ENCODE peak calls at places on chromosome X, in six cellular contexts. H is CD8-positive, alpha-beta T cell; V is fibroblast of lung; G is cardiac fibroblast; D is IMR-90; P is brain microvascular endothelial cell. X is an unnamed sample.
A peak's percentile ranks its signal among the peaks of the same experiment; 100 is the strongest.

GRCh38 chrX:149495573-149496071 is 9.5 kb downstream of the IDS start:
- DNase-seq in H (no peak), V (peak; percentile 88), G (peak; percentile 89), D (peak; percentile 69), P (peak; percentile 77), X (peak; percentile 58)

GRCh38 chrX:34612036-34612435 is 45.0 kb downstream of the TMEM47 start:
- DNase-seq in H (no peak), V (peak; percentile 4), G (peak; percentile 11), D (no peak), P (peak; percentile 4), X (no peak)

GRCh38 chrX:110133735-110134370 is 130.9 kb downstream of the TMEM164 start:
- DNase-seq in H (no peak), V (no peak), G (no peak), D (no peak), P (no peak), X (no peak)

GRCh38 chrX:103372886-103373285 is 3.5 kb upstream of the BEX3 start:
- DNase-seq in H (no peak), V (no peak), G (no peak), D (no peak), P (no peak), X (no peak)

GRCh38 chrX:137212078-137212632 is 178.4 kb upstream of the GPR101 start:
- DNase-seq in H (no peak), V (no peak), G (no peak), D (no peak), P (no peak), X (no peak)

GRCh38 chrX:13167444-13168207 is 123.2 kb upstream of the FAM9C start:
- DNase-seq in H (no peak), V (peak; percentile 58), G (peak; percentile 69), D (peak; percentile 22), P (no peak), X (peak; percentile 82)

GRCh38 chrX:100973411-100973810 is 3.9 kb downstream of the ARL13A start:
- DNase-seq in H (no peak), V (peak; percentile 66), G (peak; percentile 88), D (peak; percentile 87), P (no peak), X (peak; percentile 68)

GRCh38 chrX:74117962-74118361 is 186.0 kb upstream of the ZCCHC13 start:
- DNase-seq in H (no peak), V (no peak), G (no peak), D (no peak), P (no peak), X (no peak)

GRCh38 chrX:152641256-152641875 is 3.7 kb downstream of the GABRQ start:
- DNase-seq in H (no peak), V (no peak), G (no peak), D (no peak), P (no peak), X (no peak)

GRCh38 chrX:33970028-33970932 is 161.8 kb downstream of the FAM47A start:
- DNase-seq in H (no peak), V (no peak), G (no peak), D (no peak), P (no peak), X (no peak)

GRCh38 chrX:139802048-139802447 is 94.1 kb upstream of the MCF2 start:
- DNase-seq in H (no peak), V (no peak), G (no peak), D (no peak), P (no peak), X (no peak)

GRCh38 chrX:32530802-32531403 is 680.4 kb downstream of the DMD start:
- DNase-seq in H (no peak), V (peak; percentile 14), G (peak; percentile 70), D (peak; percentile 52), P (peak; percentile 41), X (peak; percentile 50)

GRCh38 chrX:47204970-47205369 is 11.3 kb downstream of the UBA1 start:
- DNase-seq in H (no peak), V (no peak), G (no peak), D (no peak), P (no peak), X (no peak)
- TF ChIP-seq CTCF in H (no peak), V (no peak), G (no peak), D (no peak), P (no peak), X (no peak)

GRCh38 chrX:108198420-108198819 is 106.8 kb downstream of the ATG4A start:
- DNase-seq in H (no peak), V (peak; percentile 3), G (peak; percentile 65), D (no peak), P (peak; percentile 29), X (peak; percentile 28)

GRCh38 chrX:108203540-108203939 is 112.0 kb downstream of the ATG4A start:
- DNase-seq in H (no peak), V (no peak), G (no peak), D (no peak), P (no peak), X (no peak)

GRCh38 chrX:108199041-108199440 is 107.5 kb downstream of the ATG4A start:
- DNase-seq in H (no peak), V (no peak), G (peak; percentile 18), D (no peak), P (no peak), X (no peak)

DNA sequence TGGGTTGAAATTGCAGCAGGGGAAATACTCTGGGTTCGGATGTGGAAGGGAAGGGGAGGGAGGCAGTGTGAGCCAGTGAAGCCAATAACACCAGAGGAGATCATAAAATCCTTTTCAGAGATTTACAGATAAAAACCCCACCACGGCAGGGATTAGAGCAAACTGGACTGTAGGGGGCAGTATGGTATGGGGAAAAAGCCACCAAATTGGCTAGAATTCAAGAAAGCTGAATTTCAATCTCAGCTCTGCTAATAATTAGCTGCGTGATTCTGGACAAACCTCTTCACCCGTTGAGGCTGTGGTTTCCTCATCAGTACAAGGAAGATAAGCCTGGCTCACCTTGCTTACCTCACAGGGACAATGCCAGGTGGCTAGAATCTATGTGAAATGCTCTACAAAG is 108.1 kb downstream of the ATG4A start:
- DNase-seq in H (no peak), V (peak; percentile 15), G (peak; percentile 54), D (peak; percentile 22), P (peak; percentile 18), X (peak; percentile 57)
- TF ChIP-seq CTCF in H (no peak), V (peak; percentile 42), G (peak; percentile 59), D (peak; percentile 55), P (peak; percentile 74), X (peak; percentile 58)

GRCh38 chrX:153723351-153724251 is 586 bp downstream of the BCAP31 start:
- DNase-seq in H (peak; percentile 14), V (peak; percentile 39), G (peak; percentile 46), D (peak; percentile 37), P (peak; percentile 13), X (peak; percentile 32)
- TF ChIP-seq CTCF in H (peak; percentile 31), V (peak; percentile 27), G (peak; percentile 34), D (peak; percentile 34), P (peak; percentile 63), X (peak; percentile 46)

DNA sequence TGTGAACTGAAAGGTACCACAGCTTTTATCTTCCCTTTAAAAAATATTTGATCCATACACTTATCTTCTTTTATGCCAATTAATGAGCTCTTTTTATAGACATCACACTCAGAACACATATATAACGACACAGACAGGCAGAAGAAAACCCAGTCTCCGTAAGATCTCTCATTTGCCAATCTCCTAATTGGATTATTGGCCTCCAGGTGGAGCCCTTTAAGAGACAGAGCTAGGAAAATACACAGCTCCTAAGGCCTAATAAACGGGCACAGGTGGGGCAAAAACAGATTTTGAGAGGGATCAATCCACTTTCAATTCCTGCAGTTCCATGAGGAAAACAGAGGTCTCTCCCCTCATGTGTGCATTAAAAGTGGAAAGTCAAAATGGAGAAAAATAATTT is 1495.4 kb downstream of the RPA4 start:
- DNase-seq in H (no peak), V (no peak), G (no peak), D (no peak), P (no peak), X (no peak)
- TF ChIP-seq CTCF in H (no peak), V (no peak), G (no peak), D (no peak), P (no peak), X (no peak)

GRCh38 chrX:45208121-45208856 is 7.6 kb upstream of the DIPK2B start:
- DNase-seq in H (no peak), V (peak; percentile 6), G (peak; percentile 0), D (no peak), P (no peak), X (no peak)
- TF ChIP-seq CTCF in H (no peak), V (no peak), G (no peak), D (no peak), P (peak; percentile 3), X (no peak)

GRCh38 chrX:17744896-17745523 is 7.7 kb downstream of the SCML1 start:
- DNase-seq in H (no peak), V (no peak), G (peak; percentile 29), D (no peak), P (no peak), X (peak; percentile 47)
- TF ChIP-seq CTCF in H (peak; percentile 40), V (no peak), G (peak; percentile 10), D (peak; percentile 46), P (no peak), X (peak; percentile 41)

DNA sequence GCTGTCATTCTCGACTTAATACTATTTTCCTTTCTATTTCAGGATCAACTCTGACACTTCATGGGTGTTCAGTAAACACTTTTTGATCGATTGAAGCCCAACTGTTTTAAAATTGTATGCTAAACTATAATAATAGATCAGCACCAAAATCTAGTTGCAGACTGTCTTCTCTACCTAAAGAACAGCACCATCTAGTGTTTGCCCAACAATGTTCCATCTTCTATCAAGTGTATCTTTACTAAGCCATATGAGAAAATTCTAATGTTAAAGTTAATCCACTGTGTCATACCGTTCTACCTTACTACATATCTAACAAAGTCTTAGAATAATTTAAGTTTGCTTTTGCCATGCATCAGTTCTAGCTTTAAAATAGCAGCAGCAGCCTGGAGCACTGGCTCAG is 113.0 kb upstream of the PRDX4 start:
- DNase-seq in H (no peak), V (peak; percentile 49), G (peak; percentile 69), D (peak; percentile 50), P (peak; percentile 7), X (peak; percentile 71)
- TF ChIP-seq CTCF in H (no peak), V (peak; percentile 26), G (peak; percentile 37), D (peak; percentile 57), P (peak; percentile 38), X (peak; percentile 54)